ENCODE peak calls at places on chromosomes 5 and 9, in nine cellular contexts. B is nephron progenitor cell; P is mesenchymal stem cell; Z is astrocyte of the spinal cord; C is body of pancreas; E is CD4-positive, alpha-beta T cell; H is C1 segment of cervical spinal cord; D is D341Med; L is omental fat pad. S is an unnamed sample.

GRCh38 chr9:130379649-130379970 is 65.2 kb upstream of the ASS1 start:
- DNase-seq in B (no peak), P (no peak), Z (no peak), C (no peak), E (no peak), H (no peak), D (no peak), L (no peak), S (no peak)

GRCh38 chr5:134118212-134118611 is 3.7 kb downstream of the TCF7 start:
- DNase-seq in B (no peak), P (no peak), Z (no peak), C (no peak), E (no peak), H (no peak), D (no peak), L (no peak), S (no peak)

GRCh38 chr9:130936285-130937117 is 2.5 kb downstream of the FIBCD1 start:
- DNase-seq in B (peak; percentile 56), P (peak; percentile 78), Z (peak; percentile 63), C (no peak), E (no peak), H (peak; percentile 5), D (no peak), L (no peak), S (peak; percentile 61)

GRCh38 chr9:113564804-113565237 is 101.3 kb downstream of the RGS3 start:
- DNase-seq in B (peak; percentile 58), P (peak; percentile 82), Z (peak; percentile 79), C (peak; percentile 71), E (no peak), H (peak; percentile 72), D (peak; percentile 47), L (peak; percentile 23), S (no peak)

GRCh38 chr5:139108056-139108811 is 89.9 kb downstream of the SIL1 start:
- DNase-seq in B (no peak), P (no peak), Z (peak; percentile 89), C (peak; percentile 64), E (no peak), H (no peak), D (no peak), L (no peak), S (no peak)

GRCh38 chr5:31753700-31754461 is 115.0 kb downstream of the PDZD2 start:
- DNase-seq in B (no peak), P (no peak), Z (no peak), C (no peak), E (no peak), H (no peak), D (no peak), L (no peak), S (no peak)

GRCh38 chr5:45695011-45695667 is 1.0 kb downstream of the HCN1 start:
- DNase-seq in B (peak; percentile 33), P (no peak), Z (no peak), C (no peak), E (no peak), H (no peak), D (peak; percentile 39), L (no peak), S (no peak)

GRCh38 chr5:136404616-136405015 is 39.3 kb upstream of the TRPC7 start:
- DNase-seq in B (no peak), P (no peak), Z (no peak), C (no peak), E (no peak), H (no peak), D (no peak), L (no peak), S (no peak)

GRCh38 chr5:161546463-161547301 is at the start of gene GABRB2:
- DNase-seq in B (peak; percentile 77), P (peak; percentile 11), Z (peak; percentile 60), C (peak; percentile 65), E (no peak), H (peak; percentile 54), D (peak; percentile 67), L (peak; percentile 27), S (no peak)

GRCh38 chr9:84953252-84953773 is 283.8 kb downstream of the NTRK2 start:
- DNase-seq in B (no peak), P (no peak), Z (no peak), C (no peak), E (no peak), H (no peak), D (no peak), L (no peak), S (no peak)

GRCh38 chr5:129631946-129632345 is 115.9 kb upstream of the MINAR2 start:
- DNase-seq in B (no peak), P (peak; percentile 43), Z (no peak), C (peak; percentile 3), E (no peak), H (no peak), D (no peak), L (no peak), S (no peak)

GRCh38 chr5:32193591-32193990 is 19.5 kb upstream of the GOLPH3 start:
- DNase-seq in B (no peak), P (peak; percentile 77), Z (peak; percentile 91), C (peak; percentile 97), E (no peak), H (no peak), D (no peak), L (peak; percentile 58), S (no peak)

GRCh38 chr5:143224672-143225071 is 178.8 kb downstream of the NR3C1 start:
- DNase-seq in B (no peak), P (no peak), Z (no peak), C (no peak), E (no peak), H (no peak), D (no peak), L (no peak), S (no peak)

GRCh38 chr5:173689171-173689676 is 72.8 kb upstream of the BOD1 start:
- DNase-seq in B (no peak), P (no peak), Z (no peak), C (peak; percentile 92), E (no peak), H (no peak), D (no peak), L (no peak), S (no peak)

GRCh38 chr5:33073856-33074255 is 362.7 kb downstream of the NPR3 start:
- DNase-seq in B (no peak), P (peak; percentile 30), Z (no peak), C (no peak), E (no peak), H (no peak), D (no peak), L (no peak), S (no peak)

GRCh38 chr5:81893961-81894360 is 77.9 kb upstream of the ATG10 start:
- DNase-seq in B (no peak), P (no peak), Z (no peak), C (no peak), E (no peak), H (no peak), D (no peak), L (no peak), S (no peak)